ENCODE peak calls at places on chromosomes 2 and 18, in eight cellular contexts. N is IMR-90, F is GM12878, O is tibial nerve, S is A549, R is endothelial cell of umbilical vein, V is Peyer's patch, Z is breast epithelium. C is an unnamed sample.

GRCh38 chr2:19123556-19123955 is 234.9 kb downstream of the OSR1 start:
- DNase-seq in S (no peak), O (no peak), Z (no peak), N (no peak), V (no peak), R (no peak), F (no peak), C (no peak)

GRCh38 chr2:17643031-17643615 is 102.6 kb downstream of the VSNL1 start:
- DNase-seq in F (no peak), R (peak; percentile 73), O (no peak), S (peak; percentile 78), Z (no peak), V (no peak), N (peak; percentile 98), C (peak; percentile 83)

GRCh38 chr2:238640486-238640885 is 207.4 kb upstream of the TWIST2 start:
- DNase-seq in N (no peak), Z (peak; percentile 10), S (no peak), F (no peak), O (no peak), R (no peak), V (no peak), C (no peak)

GRCh38 chr2:58098254-58099096 is 51.9 kb downstream of the VRK2 start:
- DNase-seq in N (peak; percentile 84), O (no peak), V (no peak), R (no peak), F (no peak), S (no peak), Z (no peak), C (no peak)

GRCh38 chr2:42861321-42861720 is 68.9 kb upstream of the HAAO start:
- DNase-seq in O (no peak), N (no peak), F (no peak), V (no peak), R (no peak), Z (no peak), S (no peak), C (peak; percentile 58)

GRCh38 chr18:78113445-78113844 is 863.8 kb downstream of the GALR1 start:
- DNase-seq in N (no peak), S (no peak), R (no peak), O (no peak), F (no peak), Z (no peak), V (no peak), C (no peak)

GRCh38 chr2:11872247-11872947 is 126.0 kb downstream of the LPIN1 start:
- DNase-seq in N (peak; percentile 35), O (no peak), V (no peak), R (peak; percentile 81), Z (no peak), F (peak; percentile 64), S (no peak), C (no peak)

GRCh38 chr2:127618551-127618950 is 27.4 kb upstream of the GPR17 start:
- DNase-seq in V (no peak), F (no peak), S (no peak), O (no peak), N (no peak), R (no peak), Z (no peak), C (no peak)

GRCh38 chr2:26344581-26345283 is 1.2 kb upstream of the SELENOI start:
- DNase-seq in Z (peak; percentile 39), O (no peak), F (no peak), R (peak; percentile 36), V (no peak), S (no peak), N (peak; percentile 49), C (no peak)

GRCh38 chr2:12684471-12684936 is 32.2 kb upstream of the TRIB2 start:
- DNase-seq in F (no peak), R (peak; percentile 27), Z (peak; percentile 31), V (no peak), S (no peak), O (no peak), N (peak; percentile 63), C (peak; percentile 71)

GRCh38 chr2:74893332-74893731 is 59.4 kb downstream of the HK2 start:
- DNase-seq in R (peak; percentile 82), Z (no peak), V (no peak), O (no peak), F (no peak), N (peak; percentile 83), S (peak; percentile 23), C (no peak)

GRCh38 chr2:44777542-44777941 is 164.0 kb upstream of the SIX3 start:
- DNase-seq in O (no peak), R (no peak), Z (no peak), V (peak; percentile 66), N (no peak), F (no peak), S (no peak), C (no peak)

GRCh38 chr18:77105021-77105420 is 27.6 kb downstream of the MBP start:
- DNase-seq in O (no peak), V (no peak), Z (no peak), N (no peak), S (no peak), R (no peak), F (no peak), C (no peak)

GRCh38 chr2:218216674-218217365 is at the start of gene ARPC2:
- DNase-seq in Z (peak; percentile 91), N (peak; percentile 97), F (peak; percentile 75), R (peak; percentile 97), V (peak; percentile 94), O (peak; percentile 90), S (peak; percentile 84), C (peak; percentile 97)

GRCh38 chr2:10303634-10304378 is 1.1 kb downstream of the HPCAL1 start:
- DNase-seq in O (no peak), V (peak; percentile 67), S (no peak), F (no peak), Z (no peak), R (peak; percentile 63), N (peak; percentile 56), C (no peak)

GRCh38 chr18:10490401-10491289 is 35.2 kb upstream of the NAPG start:
- DNase-seq in N (no peak), R (no peak), O (no peak), S (peak; percentile 56), F (peak; percentile 58), V (peak; percentile 84), Z (no peak), C (no peak)

GRCh38 chr2:11892041-11892440 is 145.6 kb downstream of the LPIN1 start:
- DNase-seq in R (no peak), V (no peak), F (no peak), N (no peak), O (no peak), Z (no peak), S (no peak), C (no peak)

GRCh38 chr2:234488913-234489451 is 7.9 kb downstream of the ARL4C start:
- DNase-seq in R (no peak), V (peak; percentile 59), O (no peak), N (no peak), Z (no peak), S (no peak), F (peak; percentile 51), C (peak; percentile 25)

GRCh38 chr2:138274421-138275291 is 226.9 kb upstream of the SPOPL start:
- DNase-seq in V (no peak), F (no peak), Z (no peak), S (no peak), R (no peak), N (peak; percentile 34), O (no peak), C (no peak)

GRCh38 chr18:79169958-79170555 is 100.9 kb downstream of the ATP9B start:
- DNase-seq in N (peak; percentile 35), V (no peak), O (no peak), F (no peak), R (peak; percentile 48), S (no peak), Z (no peak), C (no peak)

GRCh38 chr2:119721043-119721442 is 38.7 kb upstream of the PTPN4 start:
- DNase-seq in N (no peak), R (no peak), S (no peak), O (no peak), Z (no peak), V (no peak), F (no peak), C (no peak)

DNA sequence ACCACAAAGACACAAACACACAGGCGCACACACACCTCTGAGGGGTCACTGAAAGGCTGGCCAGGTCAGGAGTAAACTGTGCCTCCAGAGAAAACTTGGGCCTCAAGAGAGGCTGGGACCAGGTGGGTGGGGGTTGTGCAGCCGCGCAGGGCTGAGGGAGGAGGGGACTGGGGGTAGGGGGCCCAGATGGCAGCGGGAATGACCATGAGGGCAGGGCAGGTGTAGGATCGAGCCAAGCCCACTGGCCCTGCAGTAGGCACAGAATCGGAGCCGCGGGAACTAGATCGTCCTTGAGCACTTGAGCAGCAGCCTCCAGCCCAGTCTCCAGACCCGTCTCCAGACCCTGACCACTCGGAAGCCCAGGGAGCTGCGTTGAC is 36.8 kb downstream of the ANKMY1 start:
- DNase-seq in R (no peak), S (no peak), N (no peak), O (no peak), F (no peak), V (no peak), Z (no peak), C (no peak)
- H3K9me3 ChIP-seq in R (peaks cover 5% of the 10 kb centered on the region), S (peaks cover 32% of the 10 kb centered on the region), N (peaks cover 16% of the 10 kb centered on the region), O (no peaks in the 10 kb centered on the region), F (peaks cover 13% of the 10 kb centered on the region), V (peaks cover 10% of the 10 kb centered on the region), Z (no peaks in the 10 kb centered on the region), C (no peaks in the 10 kb centered on the region)

GRCh38 chr2:28276807-28277206 is 115.9 kb upstream of the FOSL2 start:
- DNase-seq in S (no peak), V (no peak), N (peak; percentile 61), O (no peak), R (no peak), F (no peak), Z (no peak), C (no peak)
- TF ChIP-seq POLR2A in S (no peak), V (no peak), N (no peak), O (no peak), R (no peak), F (no peak), Z (no peak), C (no peak)

GRCh38 chr2:222298311-222299150 is at the start of gene PAX3:
- DNase-seq in R (no peak), Z (no peak), F (no peak), V (no peak), S (no peak), N (no peak), O (no peak), C (no peak)
- H3K9me3 ChIP-seq in R (no peaks in the 10 kb centered on the region), Z (no peaks in the 10 kb centered on the region), F (no peaks in the 10 kb centered on the region), V (no peaks in the 10 kb centered on the region), S (no peaks in the 10 kb centered on the region), N (peaks cover 21% of the 10 kb centered on the region), O (no peaks in the 10 kb centered on the region), C (no peaks in the 10 kb centered on the region)

GRCh38 chr18:9137168-9138066 is 836 bp downstream of the ANKRD12 start:
- DNase-seq in S (peak; percentile 37), Z (peak; percentile 39), V (peak; percentile 49), R (peak; percentile 78), F (no peak), N (peak; percentile 95), O (peak; percentile 22), C (peak; percentile 81)
- TF ChIP-seq POLR2A in S (peak; percentile 9), Z (no peak), V (no peak), R (no peak), F (no peak), N (peak; percentile 90), O (peak; percentile 36), C (no peak)

C was measured in sigmoid colon.